ENCODE peak calls at places on chromosomes 6 and 20, in six cellular contexts. G is A549, L is GM13976, V is astrocyte of the spinal cord, P is stomach, U is astrocyte of the cerebellum. Y is an unnamed sample.

GRCh38 chr6:152981989-152982767 is 663 bp downstream of the FBXO5 start:
- DNase-seq in P (no peak), G (no peak), U (no peak), V (no peak), L (peak; percentile 40), Y (no peak)

GRCh38 chr20:48166082-48166835 is 381.0 kb upstream of the SULF2 start:
- DNase-seq in L (no peak), U (no peak), P (no peak), G (no peak), V (peak; percentile 1), Y (no peak)

GRCh38 chr20:4661191-4661590 is 60.5 kb upstream of the PRND start:
- DNase-seq in V (no peak), G (no peak), L (no peak), U (no peak), P (no peak), Y (no peak)

GRCh38 chr6:129177801-129178200 is 294.9 kb downstream of the LAMA2 start:
- DNase-seq in V (no peak), G (no peak), U (no peak), L (no peak), P (no peak), Y (no peak)

GRCh38 chr6:158560787-158561246 is 926 bp downstream of the TMEM181 start:
- DNase-seq in U (no peak), L (no peak), P (peak; percentile 54), G (no peak), V (no peak), Y (no peak)

GRCh38 chr6:123855493-123855892 is 51.8 kb downstream of the NKAIN2 start:
- DNase-seq in G (no peak), U (no peak), L (no peak), V (no peak), P (no peak), Y (no peak)

GRCh38 chr6:148869589-148869988 is 122.8 kb downstream of the UST start:
- DNase-seq in P (no peak), U (peak; percentile 64), V (peak; percentile 89), G (peak; percentile 7), L (no peak), Y (no peak)

GRCh38 chr20:16801919-16802651 is 53.9 kb downstream of the OTOR start:
- DNase-seq in U (peak; percentile 29), G (peak; percentile 69), V (peak; percentile 58), P (peak; percentile 68), L (peak; percentile 54), Y (peak; percentile 21)

GRCh38 chr20:21682576-21682975 is 22.9 kb upstream of the PAX1 start:
- DNase-seq in P (no peak), G (no peak), V (no peak), L (no peak), U (no peak), Y (no peak)

DNA sequence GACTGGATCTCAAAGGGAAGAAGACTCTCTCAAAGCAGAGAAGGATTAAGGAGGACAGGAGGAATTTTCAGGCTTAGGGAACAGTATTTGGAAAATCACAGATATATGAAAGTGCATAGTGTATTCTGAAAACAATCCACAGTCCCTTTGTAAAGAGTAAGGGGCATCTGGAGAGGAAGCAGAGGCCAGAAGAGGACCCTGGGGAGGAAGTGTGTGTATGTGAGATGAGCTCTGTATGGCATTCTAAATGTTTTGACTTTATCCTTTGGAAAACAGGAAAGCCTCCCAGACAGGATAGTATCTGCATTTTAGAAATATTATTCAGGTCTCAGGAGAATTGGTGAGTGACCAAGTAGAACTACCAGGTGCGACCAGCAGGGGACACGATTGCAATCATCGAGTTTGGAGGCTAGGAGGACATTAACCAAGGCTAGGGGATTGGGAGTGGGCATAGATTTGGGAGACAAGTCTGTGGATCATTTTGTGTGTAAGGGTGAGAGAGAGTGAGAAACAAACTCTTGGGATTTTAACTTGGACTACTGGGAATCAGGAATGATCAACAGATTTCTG is 38.3 kb upstream of the FAM184A start:
- DNase-seq in P (no peak), L (no peak), V (no peak), G (no peak), U (no peak), Y (no peak)
- TF ChIP-seq CTCF in P (no peak), L (no peak), V (peak; percentile 13), G (no peak), U (no peak), Y (no peak)

GRCh38 chr6:81003894-81004293 is 748.6 kb downstream of the TENT5A start:
- DNase-seq in U (no peak), G (no peak), V (no peak), L (no peak), P (no peak), Y (no peak)
- TF ChIP-seq CTCF in U (no peak), G (no peak), V (no peak), L (no peak), P (no peak), Y (no peak)

GRCh38 chr6:87346700-87347099 is 2.1 kb downstream of the C6orf163 start:
- DNase-seq in V (no peak), G (no peak), L (no peak), U (no peak), P (no peak), Y (no peak)
- TF ChIP-seq CTCF in V (no peak), G (no peak), L (no peak), U (no peak), P (no peak), Y (no peak)

GRCh38 chr6:22732186-22732970 is 163.0 kb downstream of the HDGFL1 start:
- DNase-seq in V (peak; percentile 30), L (no peak), G (no peak), P (no peak), U (no peak), Y (no peak)

GRCh38 chr6:22737331-22737730 is 168.0 kb downstream of the HDGFL1 start:
- DNase-seq in L (no peak), G (peak; percentile 34), V (peak; percentile 52), U (peak; percentile 19), P (no peak), Y (no peak)
- TF ChIP-seq CTCF in L (peak; percentile 10), G (peak; percentile 15), V (peak; percentile 61), U (peak; percentile 66), P (no peak), Y (no peak)

GRCh38 chr6:36958775-36959554 is 4.4 kb downstream of the PI16 start:
- DNase-seq in L (no peak), G (no peak), V (no peak), P (no peak), U (no peak), Y (no peak)
- TF ChIP-seq CTCF in L (no peak), G (no peak), V (no peak), P (no peak), U (no peak), Y (no peak)

DNA sequence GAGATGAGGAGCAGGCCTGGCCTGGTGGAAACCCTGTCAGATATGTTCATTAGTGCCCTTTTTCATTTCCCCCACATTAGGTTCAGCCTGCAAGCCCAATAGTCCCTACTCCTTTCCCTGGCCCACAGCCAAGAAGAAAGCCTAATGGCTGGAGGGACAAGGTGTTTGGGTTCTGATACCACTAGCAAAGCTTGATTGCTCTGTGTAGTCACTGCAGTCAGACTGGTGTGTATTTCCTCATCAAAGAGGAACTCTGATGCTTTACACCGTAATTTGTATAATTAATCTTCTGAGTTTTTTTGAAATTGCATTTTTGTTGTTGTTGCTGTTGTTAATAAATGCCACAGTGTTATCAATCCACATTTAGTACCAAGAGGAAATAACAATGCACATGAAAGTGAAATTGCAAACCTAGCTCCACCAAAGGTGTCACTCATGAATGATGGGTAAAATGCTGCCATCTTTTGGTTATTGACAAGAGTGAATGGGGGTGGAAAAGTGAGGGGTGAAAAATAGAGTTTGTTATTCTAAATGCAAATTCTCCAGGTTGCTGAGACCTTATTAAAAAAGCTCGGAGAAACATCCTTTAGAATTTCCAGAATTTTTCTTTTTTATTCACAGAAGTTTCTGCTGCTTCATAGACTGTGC is 320.2 kb upstream of the POU3F2 start:
- DNase-seq in U (no peak), P (no peak), L (no peak), V (no peak), G (no peak), Y (no peak)
- TF ChIP-seq CTCF in U (no peak), P (no peak), L (no peak), V (no peak), G (no peak), Y (no peak)

DNA sequence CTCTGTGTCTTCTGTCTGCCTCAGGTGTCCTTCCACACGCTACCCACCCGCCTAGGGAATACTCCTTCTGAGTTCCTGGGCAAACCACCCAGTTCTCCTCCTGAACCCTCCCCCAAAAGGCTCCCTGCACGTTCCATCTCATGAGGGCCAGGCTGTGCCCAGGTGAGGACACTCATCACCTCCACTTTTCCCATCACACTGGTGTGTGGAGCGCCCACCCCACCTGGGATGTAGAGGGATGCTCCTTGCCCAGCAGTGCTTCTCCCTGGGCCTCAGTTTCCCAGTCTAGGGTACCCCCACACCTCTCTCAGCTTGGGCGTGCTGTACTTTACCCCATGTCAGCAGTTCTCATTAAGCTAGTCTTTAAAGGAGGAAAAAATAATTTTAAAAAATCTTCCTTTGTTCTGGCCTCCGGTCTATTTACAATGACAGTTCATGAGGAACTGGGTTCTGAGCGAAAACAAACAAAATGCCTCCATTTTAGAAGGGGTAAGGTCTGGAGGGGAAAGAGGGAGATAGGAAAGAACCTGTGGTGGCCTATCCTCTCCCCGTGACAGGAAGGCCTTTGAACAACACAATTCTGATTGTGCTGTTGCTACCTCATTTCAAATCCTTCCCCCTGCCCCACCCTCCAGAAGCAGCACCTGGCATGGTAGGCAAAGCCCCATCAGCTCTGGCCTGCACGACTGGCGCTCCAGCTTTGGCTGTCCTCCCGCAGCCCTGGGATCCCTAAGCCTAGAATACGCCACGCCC is 1.7 kb upstream of the C20orf203 start:
- DNase-seq in V (no peak), P (no peak), G (no peak), U (no peak), L (no peak), Y (no peak)
- TF ChIP-seq CTCF in V (no peak), P (no peak), G (no peak), U (no peak), L (no peak), Y (no peak)

GRCh38 chr6:36757206-36757605 is 59.6 kb downstream of the RAB44 start:
- DNase-seq in P (no peak), U (no peak), L (no peak), G (no peak), V (no peak), Y (no peak)
- TF ChIP-seq CTCF in P (no peak), U (no peak), L (no peak), G (no peak), V (no peak), Y (no peak)

Y was measured in GM20000.